ENCODE peak calls at places on chromosome 10, in ten cellular contexts. Z is tibial nerve, R is upper lobe of left lung, C is A549, K is transverse colon, S is HepG2, B is suprapubic skin, Q is K562, T is ovary, H is H1. V is an unnamed sample.

GRCh38 chr10:15225511-15225910 is 57.0 kb upstream of the NMT2 start:
- DNase-seq in Z (no peak), R (no peak), C (no peak), K (no peak), S (no peak), B (no peak), Q (no peak), T (no peak), H (no peak), V (no peak)

GRCh38 chr10:90204956-90205695 is 503.7 kb downstream of the KIF20B start:
- DNase-seq in Z (no peak), R (no peak), C (no peak), K (no peak), S (no peak), B (no peak), Q (no peak), T (no peak), H (no peak), V (no peak)

GRCh38 chr10:44993226-44993921 is 7.3 kb upstream of the ZNF22 start:
- DNase-seq in Z (no peak), R (no peak), C (no peak), K (no peak), S (no peak), B (peak), Q (no peak), T (peak), H (no peak), V (peak)

GRCh38 chr10:92848441-92849233 is at the start of gene EXOC6:
- DNase-seq in Z (peak), R (peak), C (peak), K (peak), S (peak), B (peak), Q (peak), T (peak), H (peak), V (peak)

GRCh38 chr10:127851661-127852205 is 41.0 kb downstream of the CLRN3 start:
- DNase-seq in Z (no peak), R (no peak), C (no peak), K (no peak), S (no peak), B (no peak), Q (no peak), T (no peak), H (no peak), V (no peak)

GRCh38 chr10:96667401-96667800 is 52.9 kb downstream of the PIK3AP1 start:
- DNase-seq in Z (no peak), R (no peak), C (no peak), K (no peak), S (no peak), B (no peak), Q (no peak), T (no peak), H (no peak), V (no peak)

GRCh38 chr10:21519981-21520436 is 5.5 kb downstream of the SKIDA1 start:
- DNase-seq in Z (no peak), R (no peak), C (peak), K (no peak), S (no peak), B (no peak), Q (no peak), T (no peak), H (no peak), V (no peak)

GRCh38 chr10:114624422-114624821 is 33.7 kb downstream of the ABLIM1 start:
- DNase-seq in Z (no peak), R (no peak), C (no peak), K (no peak), S (no peak), B (no peak), Q (no peak), T (no peak), H (no peak), V (no peak)

GRCh38 chr10:118870467-118871243 is 115.9 kb upstream of the CACUL1 start:
- DNase-seq in Z (no peak), R (peak), C (peak), K (no peak), S (peak), B (no peak), Q (peak), T (peak), H (no peak), V (no peak)

GRCh38 chr10:125017547-125018298 is 75.8 kb downstream of the ZRANB1 start:
- DNase-seq in Z (no peak), R (no peak), C (no peak), K (no peak), S (no peak), B (no peak), Q (no peak), T (no peak), H (no peak), V (no peak)

GRCh38 chr10:70130878-70131559 is 1.6 kb downstream of the AIFM2 start:
- DNase-seq in Z (no peak), R (peak), C (peak), K (no peak), S (peak), B (peak), Q (no peak), T (no peak), H (no peak), V (peak)

GRCh38 chr10:127462643-127463295 is 86.3 kb upstream of the NPS start:
- DNase-seq in Z (no peak), R (no peak), C (no peak), K (no peak), S (peak), B (no peak), Q (no peak), T (no peak), H (no peak), V (no peak)

GRCh38 chr10:95657250-95657649 is 739 bp upstream of the ALDH18A1 start:
- DNase-seq in Z (no peak), R (no peak), C (no peak), K (no peak), S (no peak), B (no peak), Q (no peak), T (no peak), H (no peak), V (no peak)

GRCh38 chr10:16436758-16437539 is at the start of gene PTER:
- DNase-seq in Z (peak), R (peak), C (peak), K (peak), S (peak), B (peak), Q (peak), T (peak), H (peak), V (peak)
- TF ChIP-seq POLR2A in Z (peak), R (peak), C (peak), K (peak), S (peak), B (no peak), Q (peak), T (no peak), H (peak), V (peak)

GRCh38 chr10:43131256-43131655 is 7.0 kb upstream of the CSGALNACT2 start:
- DNase-seq in Z (no peak), R (no peak), C (no peak), K (no peak), S (no peak), B (no peak), Q (no peak), T (no peak), H (no peak), V (no peak)

GRCh38 chr10:43130756-43131155 is 7.5 kb upstream of the CSGALNACT2 start:
- DNase-seq in Z (no peak), R (no peak), C (no peak), K (no peak), S (no peak), B (no peak), Q (no peak), T (no peak), H (peak), V (no peak)

GRCh38 chr10:43128331-43128730 is 9.9 kb upstream of the CSGALNACT2 start:
- DNase-seq in Z (no peak), R (no peak), C (no peak), K (no peak), S (no peak), B (no peak), Q (no peak), T (no peak), H (no peak), V (no peak)

GRCh38 chr10:43127447-43127846 is 10.8 kb upstream of the CSGALNACT2 start:
- DNase-seq in Z (no peak), R (no peak), C (no peak), K (no peak), S (no peak), B (no peak), Q (no peak), T (no peak), H (no peak), V (no peak)

DNA sequence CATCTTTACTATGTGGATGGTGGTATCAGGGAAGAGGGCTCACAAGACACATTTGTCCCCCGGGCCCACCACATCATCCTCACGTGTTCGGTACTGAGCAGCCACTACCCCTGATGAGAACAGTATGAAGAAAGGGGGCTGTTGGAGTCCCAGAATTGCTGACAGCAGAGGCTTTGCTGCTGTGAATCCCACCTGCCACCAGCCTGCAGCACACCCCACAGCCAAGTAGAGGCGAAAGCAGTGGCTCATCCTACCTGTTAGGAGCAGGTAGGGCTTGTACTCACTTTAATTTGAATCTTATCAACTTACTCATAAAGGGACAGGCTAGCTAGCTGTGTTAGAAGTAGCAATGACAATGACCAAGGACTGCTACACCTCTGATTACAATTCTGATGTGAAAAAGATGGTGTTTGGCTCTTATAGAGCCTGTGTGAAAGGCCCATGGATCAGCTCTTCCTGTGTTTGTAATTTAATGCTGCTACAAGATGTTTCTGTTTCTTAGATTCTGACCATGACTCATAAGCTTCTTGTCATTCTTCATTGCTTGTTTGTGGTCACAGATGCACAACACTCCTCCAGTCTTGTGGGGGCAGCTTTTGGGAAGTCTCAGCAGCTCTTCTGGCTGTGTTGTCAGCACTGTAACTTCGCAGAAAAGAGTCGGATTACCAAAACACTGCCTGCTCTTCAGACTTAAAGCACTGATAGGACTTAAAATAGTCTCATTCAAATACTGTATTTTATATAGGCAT is 9.1 kb upstream of the CSGALNACT2 start:
- DNase-seq in Z (no peak), R (no peak), C (no peak), K (peak), S (no peak), B (no peak), Q (peak), T (no peak), H (peak), V (no peak)
- TF ChIP-seq EP300 in Z (no peak), R (no peak), C (no peak), K (no peak), S (no peak), B (no peak), Q (no peak), T (no peak), H (no peak), V (no peak)

DNA sequence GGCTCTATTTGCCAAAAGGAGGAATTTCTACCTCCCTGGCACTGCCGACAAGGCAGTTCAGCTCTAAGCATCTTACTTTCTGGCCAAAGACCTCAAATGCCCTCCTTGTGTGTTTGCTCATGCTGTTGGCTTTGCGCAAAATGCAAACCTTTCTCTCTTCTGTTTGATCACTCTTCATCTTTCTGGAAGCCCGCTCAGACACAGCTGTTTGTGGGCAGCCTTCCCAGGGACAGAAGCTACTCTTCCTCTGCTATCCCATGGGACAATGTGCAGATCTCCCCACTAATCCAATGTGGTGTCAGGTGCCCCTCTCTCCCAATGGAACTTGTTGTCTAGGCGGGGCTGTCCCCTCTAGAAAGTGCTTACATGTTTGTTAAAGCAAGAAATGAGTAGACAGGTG is 278.7 kb downstream of the CCSER2 start:
- DNase-seq in Z (no peak), R (no peak), C (no peak), K (no peak), S (no peak), B (no peak), Q (no peak), T (no peak), H (no peak), V (no peak)
- TF ChIP-seq POLR2A in Z (no peak), R (no peak), C (no peak), K (no peak), S (no peak), B (no peak), Q (no peak), T (no peak), H (no peak), V (no peak)

DNA sequence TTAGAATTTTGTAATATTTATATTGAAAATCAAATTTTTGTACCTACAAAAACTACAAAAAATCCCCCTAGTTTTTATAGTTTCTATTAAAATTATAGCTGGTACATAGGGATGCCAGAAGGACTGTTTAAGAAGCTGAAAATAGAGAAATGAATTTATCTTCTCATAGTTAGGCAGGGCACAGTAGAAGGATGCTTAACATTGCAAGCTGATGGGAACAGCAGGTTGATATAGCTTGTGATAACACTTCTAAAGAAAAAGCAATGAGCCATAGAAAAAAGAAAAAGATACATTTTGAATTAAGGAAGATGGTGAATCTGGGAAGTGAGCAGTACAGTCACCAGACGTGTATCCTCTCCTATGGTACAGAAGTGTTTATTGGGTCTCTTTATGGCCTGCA is 32.0 kb downstream of the PTEN start:
- DNase-seq in Z (no peak), R (no peak), C (no peak), K (no peak), S (no peak), B (no peak), Q (no peak), T (no peak), H (no peak), V (no peak)
- TF ChIP-seq EP300 in Z (no peak), R (no peak), C (no peak), K (no peak), S (no peak), B (no peak), Q (no peak), T (no peak), H (no peak), V (no peak)

DNA sequence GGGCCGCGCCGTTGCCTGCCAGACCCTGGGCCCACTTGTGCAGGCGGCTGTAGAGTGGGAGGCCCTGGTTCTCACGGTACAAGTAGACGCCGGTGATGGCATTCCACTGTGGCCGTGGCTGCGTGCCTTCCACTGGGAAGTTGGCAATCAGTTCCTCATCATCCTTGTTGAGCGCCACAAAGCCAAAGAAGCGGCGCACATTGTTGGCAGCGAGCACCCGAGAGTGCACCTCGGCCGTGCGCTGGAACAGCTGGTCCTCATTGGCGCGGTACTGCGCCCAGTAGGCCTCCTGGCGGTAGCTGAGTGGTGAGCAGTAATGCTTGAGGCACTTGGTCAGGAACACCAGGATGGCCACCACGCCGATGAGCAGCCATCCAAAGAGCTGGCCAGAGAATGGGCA is 5.0 kb downstream of the CALHM2 start:
- DNase-seq in Z (no peak), R (no peak), C (no peak), K (no peak), S (no peak), B (no peak), Q (no peak), T (no peak), H (no peak), V (no peak)
- TF ChIP-seq POLR2A in Z (no peak), R (no peak), C (no peak), K (no peak), S (no peak), B (no peak), Q (no peak), T (no peak), H (no peak), V (no peak)

DNA sequence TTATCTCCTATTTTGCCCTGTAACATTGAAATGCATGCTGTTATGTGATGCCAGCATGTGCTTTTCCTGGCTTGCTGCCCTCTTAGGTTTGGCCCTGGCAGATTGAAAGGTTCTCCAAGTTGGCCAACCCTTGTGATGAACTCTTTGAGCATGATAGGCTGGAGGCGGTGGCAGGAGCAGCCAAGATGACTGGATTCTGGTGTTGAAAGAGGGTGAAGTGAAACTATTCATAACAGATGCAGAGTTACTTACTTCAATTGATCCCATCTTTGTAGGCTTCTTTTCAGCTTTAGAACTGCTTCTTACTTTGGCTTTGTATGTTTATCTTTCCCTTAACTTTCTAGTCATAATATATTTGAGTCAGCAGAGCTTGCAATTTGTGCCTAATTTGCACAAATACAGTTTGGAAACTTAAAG is 57.6 kb downstream of the BICC1 start:
- DNase-seq in Z (no peak), R (no peak), C (no peak), K (no peak), S (no peak), B (no peak), Q (no peak), T (no peak), H (no peak), V (no peak)
- TF ChIP-seq EP300 in Z (no peak), R (no peak), C (no peak), K (no peak), S (no peak), B (no peak), Q (no peak), T (no peak), H (no peak), V (no peak)

DNA sequence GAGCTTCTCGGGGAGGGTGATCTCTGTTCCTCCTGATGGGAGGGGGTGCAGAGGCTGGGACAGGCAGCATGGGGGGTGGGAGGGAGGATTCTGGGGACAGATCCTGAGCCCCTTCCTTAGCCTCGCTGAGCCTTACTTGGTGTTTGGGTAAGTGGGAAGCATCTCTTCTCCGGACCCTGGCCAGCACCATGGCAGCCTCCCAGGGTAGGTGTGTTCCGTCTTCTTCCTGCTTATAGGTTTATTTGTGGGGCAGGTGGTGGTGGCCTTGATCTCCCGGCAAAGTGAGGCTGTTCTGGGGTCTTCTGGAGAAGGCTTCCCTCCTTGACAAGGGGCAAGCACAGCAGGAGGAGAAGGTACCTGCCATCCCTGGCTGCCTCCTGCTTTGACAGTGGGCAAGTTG is 226.9 kb downstream of the GLRX3 start:
- DNase-seq in Z (no peak), R (no peak), C (no peak), K (no peak), S (no peak), B (no peak), Q (no peak), T (no peak), H (no peak), V (no peak)
- TF ChIP-seq POLR2A in Z (no peak), R (no peak), C (no peak), K (no peak), S (no peak), B (no peak), Q (no peak), T (no peak), H (no peak), V (no peak)